ENCODE peak calls at places on chromosomes 6 and 20, in ten cellular contexts. One of them, this sample, is unnamed.

GRCh38 chr6:44730771-44731391 is 343.4 kb downstream of the CDC5L start:
- DNase-seq in HFF-Myc: peak
- DNase-seq in mucosa of descending colon: no peak
- DNase-seq in A549: no peak
- DNase-seq in mesothelial cell of epicardium: no peak
- DNase-seq in CD4-positive, alpha-beta T cell: no peak
- DNase-seq in neural crest cell: no peak
- DNase-seq in left lung: no peak
- DNase-seq in fibroblast of mammary gland: no peak
- DNase-seq in Calu3: no peak
- DNase-seq in this sample: no peak

GRCh38 chr20:10508468-10509251 is 73.6 kb downstream of the SLX4IP start:
- DNase-seq in A549: no peak
- DNase-seq in CD4-positive, alpha-beta T cell: no peak
- DNase-seq in mucosa of descending colon: no peak
- DNase-seq in left lung: no peak
- DNase-seq in neural crest cell: no peak
- DNase-seq in mesothelial cell of epicardium: no peak
- DNase-seq in Calu3: no peak
- DNase-seq in HFF-Myc: no peak
- DNase-seq in fibroblast of mammary gland: peak
- DNase-seq in this sample: no peak

GRCh38 chr6:53432318-53433161 is 83.8 kb upstream of the ELOVL5 start:
- DNase-seq in mucosa of descending colon: no peak
- DNase-seq in mesothelial cell of epicardium: no peak
- DNase-seq in Calu3: no peak
- DNase-seq in left lung: no peak
- DNase-seq in neural crest cell: no peak
- DNase-seq in A549: no peak
- DNase-seq in CD4-positive, alpha-beta T cell: no peak
- DNase-seq in HFF-Myc: no peak
- DNase-seq in fibroblast of mammary gland: peak
- DNase-seq in this sample: no peak

GRCh38 chr20:49570828-49571552 is 3.1 kb upstream of the PTGIS start:
- DNase-seq in CD4-positive, alpha-beta T cell: no peak
- DNase-seq in HFF-Myc: no peak
- DNase-seq in A549: no peak
- DNase-seq in left lung: no peak
- DNase-seq in fibroblast of mammary gland: peak
- DNase-seq in mucosa of descending colon: no peak
- DNase-seq in neural crest cell: no peak
- DNase-seq in Calu3: no peak
- DNase-seq in mesothelial cell of epicardium: no peak
- DNase-seq in this sample: no peak

GRCh38 chr6:3540253-3540820 is 83.5 kb upstream of the SLC22A23 start:
- DNase-seq in CD4-positive, alpha-beta T cell: no peak
- DNase-seq in HFF-Myc: no peak
- DNase-seq in Calu3: no peak
- DNase-seq in A549: no peak
- DNase-seq in neural crest cell: no peak
- DNase-seq in mucosa of descending colon: no peak
- DNase-seq in left lung: no peak
- DNase-seq in mesothelial cell of epicardium: no peak
- DNase-seq in fibroblast of mammary gland: no peak
- DNase-seq in this sample: no peak

GRCh38 chr20:37537505-37537904 is 9.8 kb upstream of the BLCAP start:
- DNase-seq in neural crest cell: no peak
- DNase-seq in fibroblast of mammary gland: no peak
- DNase-seq in mucosa of descending colon: no peak
- DNase-seq in CD4-positive, alpha-beta T cell: no peak
- DNase-seq in left lung: no peak
- DNase-seq in HFF-Myc: no peak
- DNase-seq in Calu3: no peak
- DNase-seq in mesothelial cell of epicardium: no peak
- DNase-seq in A549: no peak
- DNase-seq in this sample: no peak

GRCh38 chr20:10556519-10557083 is 117.2 kb downstream of the JAG1 start:
- DNase-seq in left lung: no peak
- DNase-seq in neural crest cell: no peak
- DNase-seq in Calu3: no peak
- DNase-seq in HFF-Myc: no peak
- DNase-seq in CD4-positive, alpha-beta T cell: no peak
- DNase-seq in mucosa of descending colon: no peak
- DNase-seq in A549: no peak
- DNase-seq in mesothelial cell of epicardium: no peak
- DNase-seq in fibroblast of mammary gland: no peak
- DNase-seq in this sample: no peak

GRCh38 chr6:28531479-28532128 is 5.9 kb downstream of the GPX5 start:
- DNase-seq in A549: no peak
- DNase-seq in neural crest cell: no peak
- DNase-seq in mesothelial cell of epicardium: no peak
- DNase-seq in HFF-Myc: no peak
- DNase-seq in Calu3: no peak
- DNase-seq in left lung: no peak
- DNase-seq in fibroblast of mammary gland: peak
- DNase-seq in mucosa of descending colon: no peak
- DNase-seq in CD4-positive, alpha-beta T cell: no peak
- DNase-seq in this sample: no peak

GRCh38 chr6:14848019-14848418 is 397.9 kb upstream of the JARID2 start:
- DNase-seq in mesothelial cell of epicardium: no peak
- DNase-seq in mucosa of descending colon: no peak
- DNase-seq in left lung: no peak
- DNase-seq in HFF-Myc: no peak
- DNase-seq in neural crest cell: no peak
- DNase-seq in A549: no peak
- DNase-seq in fibroblast of mammary gland: peak
- DNase-seq in Calu3: no peak
- DNase-seq in CD4-positive, alpha-beta T cell: no peak
- DNase-seq in this sample: no peak

DNA sequence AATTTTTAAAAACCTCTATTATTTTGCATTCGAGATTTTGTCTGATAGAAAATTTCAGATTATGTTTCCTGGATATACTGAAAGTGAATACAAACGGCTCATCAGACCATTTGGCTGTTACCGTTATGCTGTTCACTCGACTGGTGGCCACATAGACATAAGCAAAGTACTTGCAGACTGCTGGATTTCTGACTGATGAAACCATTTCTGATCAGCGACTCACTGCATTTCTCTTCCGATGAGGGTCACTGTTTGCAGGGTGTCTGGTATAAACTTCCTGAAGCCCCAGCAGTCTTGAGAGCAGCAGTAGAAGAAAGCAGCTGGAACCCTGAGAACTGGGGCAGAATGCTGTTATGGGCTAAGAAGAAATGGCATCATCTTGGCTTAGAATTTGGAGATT is 17.7 kb downstream of the SNX9 start:
- DNase-seq in Calu3: no peak
- DNase-seq in left lung: no peak
- DNase-seq in CD4-positive, alpha-beta T cell: no peak
- DNase-seq in neural crest cell: no peak
- DNase-seq in mesothelial cell of epicardium: no peak
- DNase-seq in A549: no peak
- DNase-seq in mucosa of descending colon: no peak
- DNase-seq in HFF-Myc: no peak
- DNase-seq in fibroblast of mammary gland: peak
- DNase-seq in this sample: no peak
- TF ChIP-seq CTCF in Calu3: no peak
- TF ChIP-seq CTCF in left lung: no peak
- TF ChIP-seq CTCF in CD4-positive, alpha-beta T cell: no peak
- TF ChIP-seq CTCF in neural crest cell: no peak
- TF ChIP-seq CTCF in mesothelial cell of epicardium: no peak
- TF ChIP-seq CTCF in A549: no peak
- TF ChIP-seq CTCF in mucosa of descending colon: no peak
- TF ChIP-seq CTCF in HFF-Myc: no peak
- TF ChIP-seq CTCF in fibroblast of mammary gland: no peak
- TF ChIP-seq CTCF in this sample: no peak

DNA sequence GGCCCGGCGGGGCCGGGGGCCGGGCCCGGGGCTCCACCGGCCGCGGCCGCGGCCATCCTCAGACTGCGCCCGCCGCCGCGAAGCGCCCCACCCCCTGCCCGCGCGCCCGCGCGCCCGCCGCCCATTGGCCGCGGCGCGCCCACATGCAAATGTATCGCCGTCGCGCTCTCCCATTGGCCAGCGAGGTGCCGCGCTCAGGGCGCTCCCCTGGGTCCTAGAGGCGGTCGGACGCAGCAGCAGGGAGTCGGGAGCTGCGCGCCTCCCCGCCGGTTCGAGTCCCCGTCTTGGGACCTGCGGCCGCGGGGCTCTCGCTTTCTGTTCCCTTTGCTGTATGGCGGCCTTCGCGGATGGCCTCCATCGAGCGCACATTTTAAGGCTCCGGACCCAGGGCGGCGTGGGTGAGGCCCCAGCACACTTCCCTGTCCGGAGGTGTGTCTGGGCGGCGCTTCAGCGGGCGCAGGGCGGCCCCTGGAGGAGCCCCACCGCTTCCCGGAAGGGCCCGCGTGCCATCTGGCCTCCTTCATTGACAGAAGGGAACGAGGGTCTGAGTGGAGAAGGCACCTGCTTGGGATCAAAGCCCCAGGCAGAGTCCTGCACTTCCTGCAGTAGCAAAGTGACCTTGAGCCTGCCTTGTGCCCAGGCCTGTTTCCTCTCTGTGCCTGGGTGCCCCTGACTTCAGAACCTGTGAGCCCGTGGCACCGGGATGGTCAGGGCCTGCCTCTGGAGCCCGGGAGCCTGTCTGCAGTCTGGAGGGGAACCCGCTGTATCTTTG is at the start of gene CABLES2:
- DNase-seq in fibroblast of mammary gland: peak
- DNase-seq in CD4-positive, alpha-beta T cell: peak
- DNase-seq in HFF-Myc: peak
- DNase-seq in mesothelial cell of epicardium: peak
- DNase-seq in neural crest cell: peak
- DNase-seq in A549: peak
- DNase-seq in left lung: peak
- DNase-seq in mucosa of descending colon: peak
- DNase-seq in Calu3: peak
- DNase-seq in this sample: peak
- TF ChIP-seq CTCF in fibroblast of mammary gland: no peak
- TF ChIP-seq CTCF in CD4-positive, alpha-beta T cell: no peak
- TF ChIP-seq CTCF in HFF-Myc: no peak
- TF ChIP-seq CTCF in mesothelial cell of epicardium: peak
- TF ChIP-seq CTCF in neural crest cell: no peak
- TF ChIP-seq CTCF in A549: no peak
- TF ChIP-seq CTCF in left lung: no peak
- TF ChIP-seq CTCF in mucosa of descending colon: no peak
- TF ChIP-seq CTCF in Calu3: peak
- TF ChIP-seq CTCF in this sample: no peak

GRCh38 chr6:48087448-48087847 is 23.5 kb downstream of the PTCHD4 start:
- DNase-seq in fibroblast of mammary gland: peak
- DNase-seq in HFF-Myc: no peak
- DNase-seq in left lung: no peak
- DNase-seq in neural crest cell: no peak
- DNase-seq in mucosa of descending colon: no peak
- DNase-seq in A549: no peak
- DNase-seq in Calu3: no peak
- DNase-seq in mesothelial cell of epicardium: no peak
- DNase-seq in CD4-positive, alpha-beta T cell: no peak
- DNase-seq in this sample: no peak
- TF ChIP-seq CTCF in fibroblast of mammary gland: peak
- TF ChIP-seq CTCF in HFF-Myc: no peak
- TF ChIP-seq CTCF in left lung: no peak
- TF ChIP-seq CTCF in neural crest cell: peak
- TF ChIP-seq CTCF in mucosa of descending colon: no peak
- TF ChIP-seq CTCF in A549: peak
- TF ChIP-seq CTCF in Calu3: no peak
- TF ChIP-seq CTCF in mesothelial cell of epicardium: no peak
- TF ChIP-seq CTCF in CD4-positive, alpha-beta T cell: no peak
- TF ChIP-seq CTCF in this sample: no peak

GRCh38 chr20:48294196-48294595 is 508.9 kb upstream of the SULF2 start:
- DNase-seq in mesothelial cell of epicardium: no peak
- DNase-seq in fibroblast of mammary gland: peak
- DNase-seq in CD4-positive, alpha-beta T cell: no peak
- DNase-seq in mucosa of descending colon: no peak
- DNase-seq in A549: no peak
- DNase-seq in left lung: no peak
- DNase-seq in HFF-Myc: no peak
- DNase-seq in Calu3: no peak
- DNase-seq in neural crest cell: no peak
- DNase-seq in this sample: no peak

GRCh38 chr20:48295445-48295903 is 510.2 kb upstream of the SULF2 start:
- DNase-seq in Calu3: peak
- DNase-seq in mucosa of descending colon: no peak
- DNase-seq in CD4-positive, alpha-beta T cell: no peak
- DNase-seq in mesothelial cell of epicardium: no peak
- DNase-seq in HFF-Myc: peak
- DNase-seq in left lung: no peak
- DNase-seq in neural crest cell: no peak
- DNase-seq in A549: peak
- DNase-seq in fibroblast of mammary gland: peak
- DNase-seq in this sample: no peak

GRCh38 chr20:48295966-48296421 is 510.7 kb upstream of the SULF2 start:
- DNase-seq in HFF-Myc: no peak
- DNase-seq in neural crest cell: no peak
- DNase-seq in mucosa of descending colon: no peak
- DNase-seq in left lung: no peak
- DNase-seq in fibroblast of mammary gland: peak
- DNase-seq in A549: no peak
- DNase-seq in mesothelial cell of epicardium: no peak
- DNase-seq in CD4-positive, alpha-beta T cell: no peak
- DNase-seq in Calu3: no peak
- DNase-seq in this sample: no peak

GRCh38 chr20:48294942-48295341 is 509.7 kb upstream of the SULF2 start:
- DNase-seq in left lung: no peak
- DNase-seq in mesothelial cell of epicardium: no peak
- DNase-seq in mucosa of descending colon: no peak
- DNase-seq in CD4-positive, alpha-beta T cell: no peak
- DNase-seq in HFF-Myc: no peak
- DNase-seq in A549: no peak
- DNase-seq in fibroblast of mammary gland: no peak
- DNase-seq in Calu3: no peak
- DNase-seq in neural crest cell: no peak
- DNase-seq in this sample: no peak

GRCh38 chr20:48292806-48293205 is 507.5 kb upstream of the SULF2 start:
- DNase-seq in CD4-positive, alpha-beta T cell: no peak
- DNase-seq in Calu3: no peak
- DNase-seq in neural crest cell: no peak
- DNase-seq in HFF-Myc: no peak
- DNase-seq in mucosa of descending colon: no peak
- DNase-seq in fibroblast of mammary gland: no peak
- DNase-seq in left lung: no peak
- DNase-seq in A549: no peak
- DNase-seq in mesothelial cell of epicardium: no peak
- DNase-seq in this sample: no peak
- TF ChIP-seq CTCF in CD4-positive, alpha-beta T cell: no peak
- TF ChIP-seq CTCF in Calu3: no peak
- TF ChIP-seq CTCF in neural crest cell: no peak
- TF ChIP-seq CTCF in HFF-Myc: no peak
- TF ChIP-seq CTCF in mucosa of descending colon: no peak
- TF ChIP-seq CTCF in fibroblast of mammary gland: no peak
- TF ChIP-seq CTCF in left lung: no peak
- TF ChIP-seq CTCF in A549: no peak
- TF ChIP-seq CTCF in mesothelial cell of epicardium: no peak
- TF ChIP-seq CTCF in this sample: no peak